ENCODE peak calls at places on chromosomes 1 and 21, in nine cellular contexts. One of them, this sample, is unnamed.

GRCh38 chr1:115170972-115171392 is 81.7 kb upstream of the TSPAN2 start:
- DNase-seq in A673: no peak
- DNase-seq in CD8-positive, alpha-beta memory T cell: no peak
- DNase-seq in neural progenitor cell: no peak
- DNase-seq in IMR-90: no peak
- DNase-seq in sigmoid colon: no peak
- DNase-seq in hepatocyte: no peak
- DNase-seq in tibial artery: no peak
- DNase-seq in Peyer's patch: no peak
- DNase-seq in this sample: no peak

GRCh38 chr1:216688127-216688657 is 35.0 kb downstream of the ESRRG start:
- DNase-seq in neural progenitor cell: no peak
- DNase-seq in tibial artery: no peak
- DNase-seq in IMR-90: no peak
- DNase-seq in CD8-positive, alpha-beta memory T cell: no peak
- DNase-seq in hepatocyte: no peak
- DNase-seq in Peyer's patch: no peak
- DNase-seq in sigmoid colon: no peak
- DNase-seq in A673: no peak
- DNase-seq in this sample: no peak

GRCh38 chr1:243218059-243218458 is 37.0 kb downstream of the CEP170 start:
- DNase-seq in Peyer's patch: no peak
- DNase-seq in A673: no peak
- DNase-seq in neural progenitor cell: no peak
- DNase-seq in hepatocyte: no peak
- DNase-seq in tibial artery: no peak
- DNase-seq in IMR-90: no peak
- DNase-seq in CD8-positive, alpha-beta memory T cell: no peak
- DNase-seq in sigmoid colon: no peak
- DNase-seq in this sample: no peak

GRCh38 chr1:183230403-183230802 is 44.3 kb downstream of the LAMC2 start:
- DNase-seq in tibial artery: no peak
- DNase-seq in IMR-90: peak; percentile 31
- DNase-seq in hepatocyte: no peak
- DNase-seq in neural progenitor cell: no peak
- DNase-seq in A673: no peak
- DNase-seq in sigmoid colon: no peak
- DNase-seq in Peyer's patch: no peak
- DNase-seq in CD8-positive, alpha-beta memory T cell: no peak
- DNase-seq in this sample: no peak

GRCh38 chr1:206460846-206461426 is 9.3 kb upstream of the IKBKE start:
- DNase-seq in A673: no peak
- DNase-seq in CD8-positive, alpha-beta memory T cell: no peak
- DNase-seq in hepatocyte: no peak
- DNase-seq in IMR-90: no peak
- DNase-seq in Peyer's patch: no peak
- DNase-seq in sigmoid colon: no peak
- DNase-seq in neural progenitor cell: no peak
- DNase-seq in tibial artery: no peak
- DNase-seq in this sample: no peak

GRCh38 chr1:172948457-172948856 is 102.3 kb downstream of the TNFSF18 start:
- DNase-seq in Peyer's patch: no peak
- DNase-seq in A673: no peak
- DNase-seq in sigmoid colon: no peak
- DNase-seq in CD8-positive, alpha-beta memory T cell: no peak
- DNase-seq in IMR-90: peak; percentile 96
- DNase-seq in tibial artery: no peak
- DNase-seq in neural progenitor cell: no peak
- DNase-seq in hepatocyte: no peak
- DNase-seq in this sample: no peak

GRCh38 chr21:38756746-38757145 is 49.0 kb upstream of the ETS2 start:
- DNase-seq in hepatocyte: peak; percentile 59
- DNase-seq in IMR-90: peak; percentile 92
- DNase-seq in sigmoid colon: no peak
- DNase-seq in Peyer's patch: no peak
- DNase-seq in A673: no peak
- DNase-seq in neural progenitor cell: no peak
- DNase-seq in tibial artery: no peak
- DNase-seq in CD8-positive, alpha-beta memory T cell: no peak
- DNase-seq in this sample: no peak

GRCh38 chr21:31721381-31721780 is 10.5 kb downstream of the SCAF4 start:
- DNase-seq in CD8-positive, alpha-beta memory T cell: no peak
- DNase-seq in sigmoid colon: no peak
- DNase-seq in IMR-90: no peak
- DNase-seq in Peyer's patch: no peak
- DNase-seq in tibial artery: no peak
- DNase-seq in hepatocyte: no peak
- DNase-seq in A673: no peak
- DNase-seq in neural progenitor cell: no peak
- DNase-seq in this sample: no peak

GRCh38 chr21:25350056-25350455 is 257.2 kb downstream of the MRPL39 start:
- DNase-seq in tibial artery: no peak
- DNase-seq in neural progenitor cell: peak; percentile 43
- DNase-seq in IMR-90: peak; percentile 60
- DNase-seq in sigmoid colon: no peak
- DNase-seq in A673: peak; percentile 39
- DNase-seq in Peyer's patch: no peak
- DNase-seq in CD8-positive, alpha-beta memory T cell: no peak
- DNase-seq in hepatocyte: peak; percentile 12
- DNase-seq in this sample: no peak

GRCh38 chr1:200890818-200891773 is 3.6 kb upstream of the INAVA start:
- DNase-seq in Peyer's patch: peak; percentile 72
- DNase-seq in IMR-90: peak; percentile 19
- DNase-seq in tibial artery: no peak
- DNase-seq in sigmoid colon: peak; percentile 62
- DNase-seq in CD8-positive, alpha-beta memory T cell: no peak
- DNase-seq in hepatocyte: peak; percentile 84
- DNase-seq in neural progenitor cell: peak; percentile 91
- DNase-seq in A673: peak; percentile 56
- DNase-seq in this sample: no peak

DNA sequence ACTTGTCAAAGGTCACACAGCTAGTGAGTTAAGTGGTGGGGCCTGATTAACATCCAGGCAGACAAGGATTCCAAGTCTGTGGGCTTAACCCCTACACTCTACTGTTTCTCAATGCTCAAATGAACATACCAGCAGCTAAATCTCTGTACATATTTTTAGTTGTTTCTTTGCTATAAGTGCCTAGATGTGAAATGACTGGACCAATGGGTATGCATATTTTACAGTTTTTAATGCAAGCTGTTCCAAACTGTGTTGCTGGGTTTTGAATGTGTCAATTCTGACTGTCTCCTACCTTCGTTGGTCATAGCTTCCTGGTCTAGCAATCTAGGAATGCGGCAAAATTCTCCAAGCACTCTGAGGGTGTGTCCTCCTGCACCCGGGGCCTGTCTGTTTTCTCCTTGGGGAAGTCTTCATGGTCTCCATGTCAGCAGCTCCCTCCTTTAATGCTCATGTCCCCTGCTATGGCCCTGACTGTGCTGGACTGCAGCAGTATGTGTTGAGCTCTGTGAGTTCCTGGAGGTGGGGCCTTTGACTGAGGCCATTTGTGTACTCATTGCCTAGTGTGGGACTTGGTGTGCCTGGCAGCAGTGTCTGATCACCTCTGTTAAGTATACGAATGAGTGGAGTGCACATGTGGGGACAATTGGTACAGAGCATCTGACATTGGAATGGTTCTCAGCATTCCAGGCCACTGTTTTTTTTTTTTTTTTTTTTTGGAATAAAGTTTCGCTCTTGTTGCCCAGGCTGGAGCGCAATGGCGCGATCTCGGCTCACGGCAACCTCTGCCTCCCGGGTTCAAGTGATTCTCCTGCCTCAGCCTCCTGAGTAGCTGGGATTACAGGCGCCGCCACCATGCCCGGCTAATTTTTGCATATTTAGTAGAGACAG is 72.9 kb upstream of the SLC2A1 start:
- DNase-seq in Peyer's patch: no peak
- DNase-seq in hepatocyte: no peak
- DNase-seq in IMR-90: no peak
- DNase-seq in A673: no peak
- DNase-seq in neural progenitor cell: no peak
- DNase-seq in sigmoid colon: no peak
- DNase-seq in CD8-positive, alpha-beta memory T cell: no peak
- DNase-seq in tibial artery: no peak
- DNase-seq in this sample: no peak
- H3K4me1 ChIP-seq in Peyer's patch: peaks cover 3% of the 10 kb centered on the region
- H3K4me1 ChIP-seq in hepatocyte: peaks cover 16% of the 10 kb centered on the region
- H3K4me1 ChIP-seq in IMR-90: peaks cover 1% of the 10 kb centered on the region
- H3K4me1 ChIP-seq in A673: no peaks in the 10 kb centered on the region
- H3K4me1 ChIP-seq in neural progenitor cell: peaks cover 47% of the 10 kb centered on the region
- H3K4me1 ChIP-seq in sigmoid colon: no peaks in the 10 kb centered on the region
- H3K4me1 ChIP-seq in CD8-positive, alpha-beta memory T cell: peaks cover 20% of the 10 kb centered on the region
- H3K4me1 ChIP-seq in tibial artery: no peaks in the 10 kb centered on the region
- H3K4me1 ChIP-seq in this sample: no peaks in the 10 kb centered on the region

DNA sequence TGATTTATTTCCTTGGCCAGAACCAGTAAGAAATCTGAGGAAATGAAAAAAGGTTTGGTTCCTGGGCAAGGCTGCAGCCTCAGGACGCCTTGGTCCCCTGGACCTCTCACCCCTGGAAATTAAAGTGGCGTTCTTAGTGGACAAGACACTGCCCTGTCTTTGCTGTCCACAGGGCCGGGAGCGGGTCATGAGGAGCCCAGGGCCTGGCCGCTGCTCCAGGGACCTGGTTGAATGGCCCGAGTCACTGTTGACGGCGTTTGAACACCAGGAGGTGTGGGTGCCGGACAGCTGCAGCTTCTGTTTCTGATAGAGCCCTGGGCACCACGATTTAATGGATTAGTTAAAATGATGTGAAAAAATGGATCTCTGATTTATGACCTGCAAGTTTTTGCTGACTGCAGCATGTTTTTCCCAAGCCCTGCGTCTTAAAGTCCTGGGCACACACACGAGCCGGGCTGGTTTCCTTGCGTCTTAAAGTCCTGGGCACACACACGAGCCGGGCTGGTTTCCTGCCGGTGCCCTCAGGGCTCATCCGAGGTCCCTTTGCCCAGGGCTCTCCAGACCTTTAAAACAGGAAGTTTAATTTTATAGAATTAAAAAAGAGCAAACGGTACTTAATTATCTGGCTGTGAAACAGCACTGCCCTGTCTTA is 74.1 kb upstream of the ACTRT2 start:
- DNase-seq in Peyer's patch: no peak
- DNase-seq in CD8-positive, alpha-beta memory T cell: no peak
- DNase-seq in neural progenitor cell: no peak
- DNase-seq in sigmoid colon: no peak
- DNase-seq in tibial artery: no peak
- DNase-seq in hepatocyte: no peak
- DNase-seq in A673: no peak
- DNase-seq in IMR-90: no peak
- DNase-seq in this sample: no peak
- H3K9me3 ChIP-seq in Peyer's patch: no peaks in the 10 kb centered on the region
- H3K9me3 ChIP-seq in CD8-positive, alpha-beta memory T cell: no peaks in the 10 kb centered on the region
- H3K9me3 ChIP-seq in neural progenitor cell: no peaks in the 10 kb centered on the region
- H3K9me3 ChIP-seq in sigmoid colon: no peaks in the 10 kb centered on the region
- H3K9me3 ChIP-seq in tibial artery: no peaks in the 10 kb centered on the region
- H3K9me3 ChIP-seq in hepatocyte: no peaks in the 10 kb centered on the region
- H3K9me3 ChIP-seq in A673: no peaks in the 10 kb centered on the region
- H3K9me3 ChIP-seq in IMR-90: peaks cover 56% of the 10 kb centered on the region
- H3K9me3 ChIP-seq in this sample: no peaks in the 10 kb centered on the region

GRCh38 chr21:35509004-35509704 is 460.1 kb upstream of the RUNX1 start:
- DNase-seq in hepatocyte: no peak
- DNase-seq in Peyer's patch: no peak
- DNase-seq in tibial artery: peak; percentile 35
- DNase-seq in IMR-90: no peak
- DNase-seq in neural progenitor cell: no peak
- DNase-seq in sigmoid colon: no peak
- DNase-seq in A673: no peak
- DNase-seq in CD8-positive, alpha-beta memory T cell: no peak
- DNase-seq in this sample: no peak
- H3K4me1 ChIP-seq in hepatocyte: peaks cover 15% of the 10 kb centered on the region
- H3K4me1 ChIP-seq in Peyer's patch: no peaks in the 10 kb centered on the region
- H3K4me1 ChIP-seq in tibial artery: no peaks in the 10 kb centered on the region
- H3K4me1 ChIP-seq in IMR-90: peaks cover 8% of the 10 kb centered on the region
- H3K4me1 ChIP-seq in neural progenitor cell: no peaks in the 10 kb centered on the region
- H3K4me1 ChIP-seq in sigmoid colon: peaks cover 18% of the 10 kb centered on the region
- H3K4me1 ChIP-seq in A673: no peaks in the 10 kb centered on the region
- H3K4me1 ChIP-seq in CD8-positive, alpha-beta memory T cell: peaks cover 20% of the 10 kb centered on the region
- H3K4me1 ChIP-seq in this sample: peaks cover 3% of the 10 kb centered on the region

GRCh38 chr1:4734219-4734618 is 79.8 kb downstream of the AJAP1 start:
- DNase-seq in Peyer's patch: no peak
- DNase-seq in sigmoid colon: no peak
- DNase-seq in CD8-positive, alpha-beta memory T cell: no peak
- DNase-seq in A673: no peak
- DNase-seq in IMR-90: no peak
- DNase-seq in hepatocyte: no peak
- DNase-seq in neural progenitor cell: no peak
- DNase-seq in tibial artery: no peak
- DNase-seq in this sample: no peak

GRCh38 chr1:4730078-4730477 is 75.7 kb downstream of the AJAP1 start:
- DNase-seq in neural progenitor cell: no peak
- DNase-seq in Peyer's patch: no peak
- DNase-seq in hepatocyte: no peak
- DNase-seq in sigmoid colon: no peak
- DNase-seq in IMR-90: no peak
- DNase-seq in CD8-positive, alpha-beta memory T cell: no peak
- DNase-seq in tibial artery: no peak
- DNase-seq in A673: no peak
- DNase-seq in this sample: no peak

GRCh38 chr1:4734791-4735190 is 80.4 kb downstream of the AJAP1 start:
- DNase-seq in Peyer's patch: no peak
- DNase-seq in CD8-positive, alpha-beta memory T cell: no peak
- DNase-seq in IMR-90: no peak
- DNase-seq in sigmoid colon: no peak
- DNase-seq in hepatocyte: no peak
- DNase-seq in A673: no peak
- DNase-seq in neural progenitor cell: no peak
- DNase-seq in tibial artery: no peak
- DNase-seq in this sample: no peak

GRCh38 chr1:4736254-4736653 is 81.8 kb downstream of the AJAP1 start:
- DNase-seq in hepatocyte: no peak
- DNase-seq in neural progenitor cell: no peak
- DNase-seq in IMR-90: no peak
- DNase-seq in sigmoid colon: no peak
- DNase-seq in A673: peak; percentile 37
- DNase-seq in CD8-positive, alpha-beta memory T cell: no peak
- DNase-seq in Peyer's patch: no peak
- DNase-seq in tibial artery: no peak
- DNase-seq in this sample: no peak

DNA sequence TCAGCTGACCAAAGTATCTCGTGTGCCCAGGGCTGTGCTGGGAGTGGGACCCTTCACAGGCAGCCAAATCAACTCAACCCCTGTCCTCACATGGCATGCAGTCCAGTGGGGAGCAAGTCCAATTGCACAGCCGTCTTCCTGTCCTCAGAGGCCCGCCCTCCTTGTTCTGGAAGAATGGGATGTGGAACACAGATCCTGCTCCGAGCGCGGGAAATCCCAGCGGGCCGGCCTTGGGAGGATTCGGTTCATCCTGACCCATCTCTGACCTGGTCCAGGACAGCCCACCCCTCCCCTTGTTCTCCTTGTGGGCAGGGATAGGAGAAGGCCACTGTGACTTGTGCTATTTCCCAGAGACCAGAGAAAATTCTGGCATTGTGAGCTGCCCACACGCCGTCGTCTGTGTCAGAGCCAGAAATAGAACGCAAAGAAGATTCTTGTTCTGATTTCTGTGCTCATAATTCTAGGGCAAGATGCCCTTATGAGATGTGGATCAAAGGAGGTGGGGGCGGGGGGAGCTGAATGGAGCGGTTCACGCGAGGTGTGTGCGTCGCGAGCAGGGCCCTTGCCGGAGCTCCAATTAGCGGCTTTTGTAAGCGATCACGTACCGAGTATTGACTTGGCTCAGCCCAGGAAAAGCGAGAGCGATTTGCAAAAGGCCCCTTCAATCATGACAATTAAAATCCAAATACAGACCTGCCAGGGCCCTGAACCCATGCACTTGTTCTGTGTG is 79.2 kb downstream of the AJAP1 start:
- DNase-seq in Peyer's patch: no peak
- DNase-seq in neural progenitor cell: no peak
- DNase-seq in IMR-90: no peak
- DNase-seq in sigmoid colon: no peak
- DNase-seq in A673: no peak
- DNase-seq in CD8-positive, alpha-beta memory T cell: no peak
- DNase-seq in tibial artery: no peak
- DNase-seq in hepatocyte: no peak
- DNase-seq in this sample: no peak
- H3K9me3 ChIP-seq in Peyer's patch: no peaks in the 10 kb centered on the region
- H3K9me3 ChIP-seq in neural progenitor cell: no peaks in the 10 kb centered on the region
- H3K9me3 ChIP-seq in IMR-90: peaks cover 51% of the 10 kb centered on the region
- H3K9me3 ChIP-seq in sigmoid colon: no peaks in the 10 kb centered on the region
- H3K9me3 ChIP-seq in A673: peaks cover 4% of the 10 kb centered on the region
- H3K9me3 ChIP-seq in CD8-positive, alpha-beta memory T cell: no peaks in the 10 kb centered on the region
- H3K9me3 ChIP-seq in tibial artery: no peaks in the 10 kb centered on the region
- H3K9me3 ChIP-seq in hepatocyte: no peaks in the 10 kb centered on the region
- H3K9me3 ChIP-seq in this sample: no peaks in the 10 kb centered on the region

This sample was measured in ovary.